ENCODE peak calls at places on chromosomes 16 and 17, in four cellular contexts. F, K, R and Y are unnamed samples.

GRCh38 chr17:40453881-40454630 is 10.8 kb downstream of the IGFBP4 start:
- DNase-seq in F (no peak), K (no peak), R (peak; percentile 62), Y (no peak)

GRCh38 chr17:55730808-55731207 is 8.1 kb upstream of the TMEM100 start:
- DNase-seq in F (no peak), K (no peak), R (no peak), Y (no peak)

GRCh38 chr16:88705076-88705684 is 1.0 kb downstream of the RNF166 start:
- DNase-seq in F (no peak), K (peak; percentile 53), R (peak; percentile 34), Y (no peak)

GRCh38 chr16:13997933-13998332 is 73.2 kb upstream of the MRTFB start:
- DNase-seq in F (no peak), K (no peak), R (no peak), Y (no peak)

GRCh38 chr16:9154576-9155410 is 63.3 kb downstream of the HAPSTR1 start:
- DNase-seq in F (no peak), K (no peak), R (peak; percentile 9), Y (no peak)

GRCh38 chr16:49800441-49800840 is 55.5 kb downstream of the ZNF423 start:
- DNase-seq in F (no peak), K (no peak), R (no peak), Y (no peak)

GRCh38 chr17:66976781-66977201 is 12.3 kb downstream of the CACNG4 start:
- DNase-seq in F (no peak), K (no peak), R (no peak), Y (no peak)

GRCh38 chr17:64418506-64419339 is 28.1 kb upstream of the PECAM1 start:
- DNase-seq in F (peak; percentile 55), K (peak; percentile 79), R (peak; percentile 74), Y (peak; percentile 85)

GRCh38 chr17:42675984-42676423 is 790 bp downstream of the PLEKHH3 start:
- DNase-seq in F (no peak), K (peak; percentile 79), R (peak; percentile 45), Y (peak; percentile 63)

GRCh38 chr16:25260416-25260815 is 2.8 kb upstream of the ZKSCAN2 start:
- DNase-seq in F (no peak), K (peak; percentile 12), R (peak; percentile 34), Y (peak; percentile 66)

GRCh38 chr17:77723909-77724875 is 234.3 kb upstream of the TNRC6C start:
- DNase-seq in F (peak; percentile 38), K (no peak), R (no peak), Y (no peak)

GRCh38 chr17:49015924-49016774 is 19.0 kb downstream of the IGF2BP1 start:
- DNase-seq in F (peak; percentile 35), K (no peak), R (peak; percentile 20), Y (no peak)

GRCh38 chr17:45868276-45868675 is 23.6 kb downstream of the SPPL2C start:
- DNase-seq in F (no peak), K (no peak), R (no peak), Y (no peak)

GRCh38 chr17:5552841-5553240 is 31.5 kb downstream of the NLRP1 start:
- DNase-seq in F (no peak), K (no peak), R (no peak), Y (no peak)

GRCh38 chr17:56292628-56293027 is 139.4 kb downstream of the ANKFN1 start:
- DNase-seq in F (no peak), K (no peak), R (no peak), Y (no peak)

GRCh38 chr16:66988197-66988788 is at the start of gene CES4A:
- DNase-seq in F (no peak), K (peak; percentile 77), R (peak; percentile 73), Y (peak; percentile 26)

GRCh38 chr17:79843917-79844815 is 4.9 kb upstream of the CBX4 start:
- DNase-seq in F (peak; percentile 78), K (peak; percentile 75), R (peak; percentile 61), Y (peak; percentile 59)

GRCh38 chr17:2388705-2389099 is 12.2 kb downstream of the MNT start:
- DNase-seq in F (no peak), K (no peak), R (no peak), Y (no peak)

GRCh38 chr17:56099649-56100048 is 53.6 kb upstream of the ANKFN1 start:
- DNase-seq in F (no peak), K (no peak), R (peak; percentile 8), Y (no peak)

GRCh38 chr17:2050871-2051387 is 4.0 kb upstream of the HIC1 start:
- DNase-seq in F (peak; percentile 55), K (peak; percentile 83), R (peak; percentile 65), Y (peak; percentile 66)

GRCh38 chr16:88524274-88524972 is 45.8 kb upstream of the ZC3H18 start:
- DNase-seq in F (no peak), K (no peak), R (no peak), Y (no peak)

GRCh38 chr16:30054959-30055553 is 10.5 kb upstream of the ALDOA start:
- DNase-seq in F (peak; percentile 89), K (peak; percentile 33), R (no peak), Y (peak; percentile 34)

GRCh38 chr16:70570967-70571570 is 47.5 kb downstream of the SF3B3 start:
- DNase-seq in F (no peak), K (no peak), R (no peak), Y (no peak)

GRCh38 chr16:88867561-88868246 is 1.2 kb upstream of the PABPN1L start:
- DNase-seq in F (no peak), K (no peak), R (no peak), Y (no peak)

GRCh38 chr17:74546586-74546985 is 671 bp upstream of the CD300C start:
- DNase-seq in F (no peak), K (no peak), R (no peak), Y (no peak)

GRCh38 chr16:25073849-25074248 is 37.7 kb upstream of the LCMT1 start:
- DNase-seq in F (no peak), K (no peak), R (no peak), Y (no peak)

GRCh38 chr16:10504404-10504885 is 76.0 kb downstream of the EMP2 start:
- DNase-seq in F (no peak), K (no peak), R (no peak), Y (no peak)

GRCh38 chr17:61402978-61403845 is 3.6 kb downstream of the TBX2 start:
- DNase-seq in F (peak; percentile 61), K (peak; percentile 58), R (peak; percentile 66), Y (no peak)

GRCh38 chr17:49516190-49516589 is 21.1 kb downstream of the NGFR start:
- DNase-seq in F (no peak), K (no peak), R (no peak), Y (no peak)

GRCh38 chr16:19389246-19389645 is 28.4 kb upstream of the TMC5 start:
- DNase-seq in F (peak; percentile 88), K (no peak), R (no peak), Y (no peak)

GRCh38 chr16:3983081-3983520 is 102.6 kb upstream of the CREBBP start:
- DNase-seq in F (peak; percentile 84), K (peak; percentile 67), R (peak; percentile 69), Y (peak; percentile 79)

GRCh38 chr16:79508294-79508693 is 92.2 kb downstream of the MAF start:
- DNase-seq in F (no peak), K (no peak), R (no peak), Y (no peak)

GRCh38 chr17:62732125-62732524 is 76.0 kb downstream of the MARCHF10 start:
- DNase-seq in F (no peak), K (no peak), R (no peak), Y (no peak)

GRCh38 chr17:18014006-18014405 is 25.0 kb downstream of the ATPAF2 start:
- DNase-seq in F (no peak), K (no peak), R (no peak), Y (no peak)

GRCh38 chr16:29198231-29198630 is 208.3 kb downstream of the NPIPB11 start:
- DNase-seq in F (peak; percentile 2), K (no peak), R (no peak), Y (no peak)

GRCh38 chr16:51034481-51035109 is 116.5 kb downstream of the SALL1 start:
- DNase-seq in F (no peak), K (no peak), R (no peak), Y (no peak)

GRCh38 chr17:79137791-79138190 is 63.2 kb downstream of the ENGASE start:
- DNase-seq in F (no peak), K (no peak), R (no peak), Y (no peak)

GRCh38 chr17:51322390-51323029 is 62.2 kb downstream of the UTP18 start:
- DNase-seq in F (no peak), K (no peak), R (peak; percentile 7), Y (peak; percentile 56)

GRCh38 chr16:83769397-83770008 is 38.3 kb upstream of the HSBP1 start:
- DNase-seq in F (no peak), K (no peak), R (no peak), Y (no peak)

DNA sequence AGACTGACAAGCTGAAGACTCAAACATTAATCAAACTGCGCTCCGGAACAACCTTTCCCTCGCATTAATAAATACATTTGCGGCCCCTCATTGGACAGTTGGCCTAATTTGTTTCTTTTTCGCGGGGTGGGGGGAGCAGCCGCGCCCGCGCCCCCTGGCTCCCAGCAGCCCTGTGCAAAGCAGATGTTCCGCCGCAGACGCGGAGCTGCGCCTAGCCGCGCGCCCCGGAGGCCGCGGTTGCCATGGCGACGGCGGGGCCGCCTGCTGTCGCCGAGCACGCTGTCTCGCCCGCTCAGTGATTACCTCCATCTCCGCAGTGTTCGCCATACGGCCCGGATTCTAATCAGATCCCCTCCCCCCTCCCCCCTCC is 25.5 kb downstream of the COPZ2 start:
- DNase-seq in F (peak; percentile 86), K (no peak), R (no peak), Y (no peak)
- H2BK5ac ChIP-seq in F (no peak overlapping the region), K (no peak overlapping the region), R (no peak overlapping the region), Y (no peak overlapping the region)

GRCh38 chr16:7919782-7920181 is 587.1 kb downstream of the RBFOX1 start:
- DNase-seq in F (no peak), K (no peak), R (no peak), Y (no peak)

GRCh38 chr16:7910116-7910515 is 577.5 kb downstream of the RBFOX1 start:
- DNase-seq in F (no peak), K (no peak), R (no peak), Y (no peak)

GRCh38 chr16:7914738-7915137 is 582.1 kb downstream of the RBFOX1 start:
- DNase-seq in F (no peak), K (no peak), R (no peak), Y (no peak)
- H2BK5ac ChIP-seq in F (no peak overlapping the region), K (no peak overlapping the region), R (no peak overlapping the region), Y (no peak overlapping the region)

GRCh38 chr16:31475949-31476304 is 4.0 kb downstream of the TGFB1I1 start:
- DNase-seq in F (peak; percentile 56), K (no peak), R (no peak), Y (no peak)
- H2BK5ac ChIP-seq in F (no peak overlapping the region), K (no peak overlapping the region), R (no peak overlapping the region), Y (no peak overlapping the region)

GRCh38 chr17:81135503-81136283 is 29.6 kb upstream of the PVALEF start:
- DNase-seq in F (no peak), K (no peak), R (no peak), Y (no peak)
- H2BK5ac ChIP-seq in F (no peak overlapping the region), K (no peak overlapping the region), R (no peak overlapping the region), Y (no peak overlapping the region)

GRCh38 chr16:1345651-1346421 is 5.8 kb downstream of the TSR3 start:
- DNase-seq in F (no peak), K (no peak), R (no peak), Y (no peak)
- H2BK5ac ChIP-seq in F (no peak overlapping the region), K (no peak overlapping the region), R (no peak overlapping the region), Y (no peak overlapping the region)

GRCh38 chr17:21105081-21105480 is 21.7 kb upstream of the DHRS7B start:
- DNase-seq in F (no peak), K (no peak), R (no peak), Y (no peak)
- H2BK5ac ChIP-seq in F (no peak overlapping the region), K (no peak overlapping the region), R (no peak overlapping the region), Y (no peak overlapping the region)

GRCh38 chr17:4545217-4545951 is 9.8 kb downstream of the MYBBP1A start:
- DNase-seq in F (no peak), K (no peak), R (no peak), Y (peak; percentile 64)
- H2BK5ac ChIP-seq in F (no peak overlapping the region), K (no peak overlapping the region), R (no peak overlapping the region), Y (no peak overlapping the region)